ENCODE peak calls at places on chromosomes 12 and 14, in seven cellular contexts. One of them, this sample, is unnamed.
A peak's percentile ranks its signal among the peaks of the same experiment; 100 is the strongest.

GRCh38 chr12:91577586-91578539 is 395.2 kb upstream of the DCN start:
- DNase-seq in fibroblast of lung: peak; percentile 30
- DNase-seq in thyroid gland: no peak
- DNase-seq in astrocyte: peak; percentile 15
- DNase-seq in lung: no peak
- DNase-seq in HepG2: no peak
- DNase-seq in GM23338: peak; percentile 51
- DNase-seq in this sample: no peak

GRCh38 chr12:24039113-24039525 is 89.6 kb upstream of the SOX5 start:
- DNase-seq in fibroblast of lung: peak; percentile 96
- DNase-seq in thyroid gland: no peak
- DNase-seq in astrocyte: peak; percentile 96
- DNase-seq in lung: no peak
- DNase-seq in HepG2: peak; percentile 96
- DNase-seq in GM23338: no peak
- DNase-seq in this sample: peak; percentile 67

GRCh38 chr12:65532162-65532561 is 253.7 kb downstream of the MSRB3 start:
- DNase-seq in fibroblast of lung: peak; percentile 63
- DNase-seq in thyroid gland: no peak
- DNase-seq in astrocyte: peak; percentile 44
- DNase-seq in lung: no peak
- DNase-seq in HepG2: no peak
- DNase-seq in GM23338: no peak
- DNase-seq in this sample: no peak

GRCh38 chr12:2586159-2587035 is 208.4 kb upstream of the FKBP4 start:
- DNase-seq in fibroblast of lung: peak; percentile 6
- DNase-seq in thyroid gland: no peak
- DNase-seq in astrocyte: no peak
- DNase-seq in lung: no peak
- DNase-seq in HepG2: no peak
- DNase-seq in GM23338: peak; percentile 44
- DNase-seq in this sample: no peak

GRCh38 chr12:89101440-89101839 is 250.9 kb downstream of the DUSP6 start:
- DNase-seq in fibroblast of lung: no peak
- DNase-seq in thyroid gland: no peak
- DNase-seq in astrocyte: no peak
- DNase-seq in lung: no peak
- DNase-seq in HepG2: no peak
- DNase-seq in GM23338: no peak
- DNase-seq in this sample: no peak

GRCh38 chr12:2575245-2575644 is 219.5 kb upstream of the FKBP4 start:
- DNase-seq in fibroblast of lung: no peak
- DNase-seq in thyroid gland: no peak
- DNase-seq in astrocyte: no peak
- DNase-seq in lung: no peak
- DNase-seq in HepG2: no peak
- DNase-seq in GM23338: no peak
- DNase-seq in this sample: no peak

GRCh38 chr14:81062816-81063215 is 107.4 kb downstream of the TSHR start:
- DNase-seq in fibroblast of lung: no peak
- DNase-seq in thyroid gland: no peak
- DNase-seq in astrocyte: no peak
- DNase-seq in lung: no peak
- DNase-seq in HepG2: peak; percentile 10
- DNase-seq in GM23338: peak; percentile 76
- DNase-seq in this sample: no peak

GRCh38 chr14:29216774-29217232 is 450.2 kb downstream of the FOXG1 start:
- DNase-seq in fibroblast of lung: peak; percentile 57
- DNase-seq in thyroid gland: no peak
- DNase-seq in astrocyte: peak; percentile 47
- DNase-seq in lung: no peak
- DNase-seq in HepG2: no peak
- DNase-seq in GM23338: no peak
- DNase-seq in this sample: peak; percentile 63

GRCh38 chr12:20105938-20106337 is 262.4 kb upstream of the PDE3A start:
- DNase-seq in fibroblast of lung: peak; percentile 39
- DNase-seq in thyroid gland: no peak
- DNase-seq in astrocyte: peak; percentile 29
- DNase-seq in lung: no peak
- DNase-seq in HepG2: no peak
- DNase-seq in GM23338: no peak
- DNase-seq in this sample: no peak

GRCh38 chr12:96985515-96986362 is 78.7 kb downstream of the NEDD1 start:
- DNase-seq in fibroblast of lung: no peak
- DNase-seq in thyroid gland: peak; percentile 79
- DNase-seq in astrocyte: no peak
- DNase-seq in lung: no peak
- DNase-seq in HepG2: no peak
- DNase-seq in GM23338: peak; percentile 74
- DNase-seq in this sample: no peak

GRCh38 chr12:120438495-120439198 is 734 bp downstream of the COX6A1 start:
- DNase-seq in fibroblast of lung: no peak
- DNase-seq in thyroid gland: no peak
- DNase-seq in astrocyte: no peak
- DNase-seq in lung: no peak
- DNase-seq in HepG2: no peak
- DNase-seq in GM23338: no peak
- DNase-seq in this sample: no peak

GRCh38 chr14:91378945-91379932 is 38.4 kb downstream of the CCDC88C start:
- DNase-seq in fibroblast of lung: no peak
- DNase-seq in thyroid gland: no peak
- DNase-seq in astrocyte: no peak
- DNase-seq in lung: no peak
- DNase-seq in HepG2: peak; percentile 58
- DNase-seq in GM23338: no peak
- DNase-seq in this sample: no peak

GRCh38 chr12:119480551-119480950 is 113.0 kb upstream of the TMEM233 start:
- DNase-seq in fibroblast of lung: no peak
- DNase-seq in thyroid gland: no peak
- DNase-seq in astrocyte: no peak
- DNase-seq in lung: no peak
- DNase-seq in HepG2: no peak
- DNase-seq in GM23338: no peak
- DNase-seq in this sample: no peak

GRCh38 chr12:52332381-52332780 is 11.2 kb upstream of the KRT83 start:
- DNase-seq in fibroblast of lung: no peak
- DNase-seq in thyroid gland: no peak
- DNase-seq in astrocyte: no peak
- DNase-seq in lung: no peak
- DNase-seq in HepG2: no peak
- DNase-seq in GM23338: no peak
- DNase-seq in this sample: no peak

GRCh38 chr14:21248338-21248737 is 20.9 kb downstream of the HNRNPC start:
- DNase-seq in fibroblast of lung: no peak
- DNase-seq in thyroid gland: no peak
- DNase-seq in astrocyte: no peak
- DNase-seq in lung: no peak
- DNase-seq in HepG2: no peak
- DNase-seq in GM23338: no peak
- DNase-seq in this sample: no peak

GRCh38 chr12:32455607-32456063 is 56.3 kb downstream of the FGD4 start:
- DNase-seq in fibroblast of lung: peak; percentile 74
- DNase-seq in thyroid gland: no peak
- DNase-seq in astrocyte: peak; percentile 65
- DNase-seq in lung: no peak
- DNase-seq in HepG2: peak; percentile 55
- DNase-seq in GM23338: peak; percentile 76
- DNase-seq in this sample: peak; percentile 69

GRCh38 chr14:79201545-79202247 is 1009.6 kb downstream of the DIO2 start:
- DNase-seq in fibroblast of lung: no peak
- DNase-seq in thyroid gland: no peak
- DNase-seq in astrocyte: no peak
- DNase-seq in lung: no peak
- DNase-seq in HepG2: no peak
- DNase-seq in GM23338: no peak
- DNase-seq in this sample: no peak

GRCh38 chr14:36847366-36847765 is 185.7 kb downstream of the PAX9 start:
- DNase-seq in fibroblast of lung: no peak
- DNase-seq in thyroid gland: no peak
- DNase-seq in astrocyte: no peak
- DNase-seq in lung: no peak
- DNase-seq in HepG2: no peak
- DNase-seq in GM23338: no peak
- DNase-seq in this sample: no peak

GRCh38 chr12:131494141-131494733 is 216.7 kb upstream of the SFSWAP start:
- DNase-seq in fibroblast of lung: no peak
- DNase-seq in thyroid gland: no peak
- DNase-seq in astrocyte: no peak
- DNase-seq in lung: no peak
- DNase-seq in HepG2: no peak
- DNase-seq in GM23338: no peak
- DNase-seq in this sample: no peak

GRCh38 chr12:131491887-131492490 is 218.9 kb upstream of the SFSWAP start:
- DNase-seq in fibroblast of lung: no peak
- DNase-seq in thyroid gland: no peak
- DNase-seq in astrocyte: no peak
- DNase-seq in lung: no peak
- DNase-seq in HepG2: no peak
- DNase-seq in GM23338: no peak
- DNase-seq in this sample: no peak

GRCh38 chr12:131493068-131493826 is 217.6 kb upstream of the SFSWAP start:
- DNase-seq in fibroblast of lung: no peak
- DNase-seq in thyroid gland: no peak
- DNase-seq in astrocyte: no peak
- DNase-seq in lung: no peak
- DNase-seq in HepG2: no peak
- DNase-seq in GM23338: no peak
- DNase-seq in this sample: no peak

GRCh38 chr12:131491155-131491554 is 219.7 kb upstream of the SFSWAP start:
- DNase-seq in fibroblast of lung: no peak
- DNase-seq in thyroid gland: no peak
- DNase-seq in astrocyte: no peak
- DNase-seq in lung: no peak
- DNase-seq in HepG2: no peak
- DNase-seq in GM23338: no peak
- DNase-seq in this sample: no peak

DNA sequence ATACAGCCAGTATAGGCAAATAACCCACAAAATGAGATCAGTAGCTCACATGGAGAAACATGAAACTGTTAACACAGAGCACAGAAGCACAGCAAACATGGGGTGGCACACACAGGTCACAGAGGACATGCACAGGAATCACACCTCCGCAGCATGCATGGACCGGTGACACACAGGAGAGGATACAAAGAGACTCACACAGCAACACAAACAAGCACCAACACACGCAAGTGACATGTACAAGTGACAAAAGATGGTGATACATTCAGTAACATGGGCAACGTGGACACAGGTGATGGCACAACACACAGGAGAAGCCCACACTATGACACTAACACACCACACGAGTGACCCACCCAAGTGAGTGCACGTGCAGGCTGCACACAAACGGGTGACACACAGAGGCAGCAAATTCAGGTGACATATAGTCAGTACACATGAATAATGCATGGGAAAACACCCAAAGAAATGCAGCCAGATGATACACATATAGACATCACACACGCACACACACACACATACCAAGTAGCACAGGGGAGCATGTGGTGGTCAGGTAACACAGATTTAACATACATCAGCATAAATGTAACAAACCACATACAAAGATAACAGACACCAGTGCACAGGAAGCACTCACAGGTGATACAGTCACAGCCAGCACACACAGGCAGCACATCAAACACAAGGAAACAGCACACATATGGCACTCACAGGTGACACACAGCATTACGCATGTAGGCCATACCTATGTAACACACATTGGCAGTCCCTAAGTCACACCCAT is 216.0 kb upstream of the SFSWAP start:
- DNase-seq in fibroblast of lung: no peak
- DNase-seq in thyroid gland: no peak
- DNase-seq in astrocyte: no peak
- DNase-seq in lung: no peak
- DNase-seq in HepG2: no peak
- DNase-seq in GM23338: no peak
- DNase-seq in this sample: no peak
- TF ChIP-seq CTCF in fibroblast of lung: no peak
- TF ChIP-seq CTCF in thyroid gland: no peak
- TF ChIP-seq CTCF in astrocyte: no peak
- TF ChIP-seq CTCF in lung: no peak
- TF ChIP-seq CTCF in HepG2: no peak
- TF ChIP-seq CTCF in GM23338: no peak
- TF ChIP-seq CTCF in this sample: no peak

GRCh38 chr12:79682593-79682992 is 8.2 kb downstream of the PAWR start:
- DNase-seq in fibroblast of lung: no peak
- DNase-seq in thyroid gland: no peak
- DNase-seq in astrocyte: no peak
- DNase-seq in lung: no peak
- DNase-seq in HepG2: no peak
- DNase-seq in GM23338: no peak
- DNase-seq in this sample: no peak
- H3K4me1 ChIP-seq in fibroblast of lung: no peaks in the 10 kb centered on the region
- H3K4me1 ChIP-seq in thyroid gland: peaks cover 49% of the 10 kb centered on the region
- H3K4me1 ChIP-seq in astrocyte: peaks cover 29% of the 10 kb centered on the region
- H3K4me1 ChIP-seq in lung: peaks cover 3% of the 10 kb centered on the region
- H3K4me1 ChIP-seq in HepG2: peaks cover 69% of the 10 kb centered on the region
- H3K4me1 ChIP-seq in GM23338: peaks cover 77% of the 10 kb centered on the region
- H3K4me1 ChIP-seq in this sample: peaks cover 58% of the 10 kb centered on the region

GRCh38 chr12:126706300-126706699 is 1560.7 kb upstream of the TMEM132C start:
- DNase-seq in fibroblast of lung: no peak
- DNase-seq in thyroid gland: no peak
- DNase-seq in astrocyte: no peak
- DNase-seq in lung: no peak
- DNase-seq in HepG2: no peak
- DNase-seq in GM23338: peak; percentile 32
- DNase-seq in this sample: no peak

GRCh38 chr12:126700115-126700514 is 1566.9 kb upstream of the TMEM132C start:
- DNase-seq in fibroblast of lung: no peak
- DNase-seq in thyroid gland: no peak
- DNase-seq in astrocyte: no peak
- DNase-seq in lung: no peak
- DNase-seq in HepG2: no peak
- DNase-seq in GM23338: no peak
- DNase-seq in this sample: no peak

GRCh38 chr12:126708492-126708896 is 1558.5 kb upstream of the TMEM132C start:
- DNase-seq in fibroblast of lung: peak; percentile 76
- DNase-seq in thyroid gland: no peak
- DNase-seq in astrocyte: peak; percentile 72
- DNase-seq in lung: no peak
- DNase-seq in HepG2: no peak
- DNase-seq in GM23338: no peak
- DNase-seq in this sample: no peak

GRCh38 chr12:126704609-126705008 is 1562.4 kb upstream of the TMEM132C start:
- DNase-seq in fibroblast of lung: no peak
- DNase-seq in thyroid gland: no peak
- DNase-seq in astrocyte: no peak
- DNase-seq in lung: no peak
- DNase-seq in HepG2: no peak
- DNase-seq in GM23338: peak; percentile 43
- DNase-seq in this sample: no peak
- TF ChIP-seq CTCF in fibroblast of lung: no peak
- TF ChIP-seq CTCF in thyroid gland: no peak
- TF ChIP-seq CTCF in astrocyte: no peak
- TF ChIP-seq CTCF in lung: no peak
- TF ChIP-seq CTCF in HepG2: no peak
- TF ChIP-seq CTCF in GM23338: peak; percentile 50
- TF ChIP-seq CTCF in this sample: no peak

DNA sequence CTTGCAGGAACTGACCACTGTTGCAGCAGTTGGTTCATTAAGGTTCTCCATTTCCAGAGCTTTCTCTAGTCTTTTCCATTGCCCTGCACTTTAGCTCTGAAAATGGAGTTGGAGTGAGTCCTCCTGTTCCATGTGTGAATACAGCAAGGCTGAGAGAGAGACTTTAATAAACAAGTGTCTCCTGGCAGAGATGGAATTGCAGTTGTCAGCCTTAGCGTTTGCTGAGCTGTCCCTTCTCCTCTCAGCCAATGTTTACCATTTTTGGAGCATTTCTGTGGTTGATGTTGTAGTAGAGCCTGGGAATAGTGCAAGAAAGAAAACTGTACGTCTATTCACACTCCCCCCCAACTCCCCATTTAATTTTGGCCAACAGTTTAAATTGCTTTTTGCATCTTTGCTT is 7.5 kb upstream of the MANSC4 start:
- DNase-seq in fibroblast of lung: peak; percentile 39
- DNase-seq in thyroid gland: no peak
- DNase-seq in astrocyte: no peak
- DNase-seq in lung: no peak
- DNase-seq in HepG2: no peak
- DNase-seq in GM23338: no peak
- DNase-seq in this sample: no peak
- H3K4me1 ChIP-seq in fibroblast of lung: peaks cover 4% of the 10 kb centered on the region
- H3K4me1 ChIP-seq in thyroid gland: peaks cover 12% of the 10 kb centered on the region
- H3K4me1 ChIP-seq in astrocyte: peaks cover 9% of the 10 kb centered on the region
- H3K4me1 ChIP-seq in lung: peaks cover 2% of the 10 kb centered on the region
- H3K4me1 ChIP-seq in HepG2: peaks cover 1% of the 10 kb centered on the region
- H3K4me1 ChIP-seq in GM23338: peaks cover 10% of the 10 kb centered on the region
- H3K4me1 ChIP-seq in this sample: peaks cover 15% of the 10 kb centered on the region